ENCODE peak calls at places on chromosome X, in five cellular contexts. S, F, E, Y and B are unnamed samples.

GRCh38 chrX:48711929-48712505 is 15.5 kb downstream of the SUV39H1 start:
- DNase-seq in Y (no peak), S (no peak), F (no peak), E (no peak), B (no peak)

GRCh38 chrX:15515931-15516330 is 15.3 kb downstream of the BMX start:
- DNase-seq in Y (no peak), S (no peak), E (no peak), F (no peak), B (peak)

GRCh38 chrX:149527705-149528104 is 13.1 kb upstream of the EOLA1 start:
- DNase-seq in E (peak), F (no peak), Y (no peak), S (peak), B (no peak)

GRCh38 chrX:134883134-134883700 is 107.6 kb upstream of the SMIM10 start:
- DNase-seq in Y (no peak), S (peak), F (no peak), E (no peak), B (no peak)

GRCh38 chrX:3160771-3161170 is 119.5 kb downstream of the ARSF start:
- DNase-seq in S (no peak), E (no peak), F (no peak), Y (no peak), B (no peak)

GRCh38 chrX:72243472-72243871 is 4.6 kb upstream of the ERCC6L start:
- DNase-seq in Y (no peak), E (no peak), S (no peak), F (no peak), B (no peak)

GRCh38 chrX:115318139-115318538 is 28.6 kb downstream of the LUZP4 start:
- DNase-seq in F (no peak), E (no peak), S (no peak), Y (no peak), B (no peak)

GRCh38 chrX:9258346-9259104 is 206.3 kb upstream of the TBL1X start:
- DNase-seq in Y (peak), E (no peak), S (no peak), F (no peak), B (no peak)

GRCh38 chrX:140572724-140573123 is 67.9 kb upstream of the SOX3 start:
- DNase-seq in F (peak), Y (no peak), E (peak), S (peak), B (no peak)

GRCh38 chrX:8867454-8867853 is 66.3 kb upstream of the FAM9A start:
- DNase-seq in F (no peak), S (no peak), Y (no peak), E (no peak), B (no peak)

GRCh38 chrX:97074400-97074799 is 190.7 kb downstream of the RPA4 start:
- DNase-seq in S (no peak), E (no peak), F (no peak), Y (no peak), B (no peak)

GRCh38 chrX:122567911-122568310 is 616.2 kb upstream of the GRIA3 start:
- DNase-seq in E (no peak), S (no peak), Y (no peak), F (no peak), B (no peak)

GRCh38 chrX:16678689-16679088 is 28.7 kb downstream of the S100G start:
- DNase-seq in S (no peak), E (no peak), Y (no peak), F (no peak), B (no peak)

GRCh38 chrX:18995216-18995615 is 11.3 kb upstream of the PHKA2 start:
- DNase-seq in E (no peak), S (no peak), Y (no peak), F (no peak), B (no peak)

GRCh38 chrX:120315776-120316175 is 4.5 kb upstream of the TMEM255A start:
- DNase-seq in S (no peak), E (no peak), F (no peak), Y (no peak), B (no peak)

GRCh38 chrX:154374361-154375155 is at the start of gene FLNA:
- DNase-seq in Y (no peak), F (peak), S (peak), E (no peak), B (no peak)

GRCh38 chrX:99301990-99302389 is 1108.1 kb downstream of the PCDH19 start:
- DNase-seq in E (no peak), F (no peak), S (peak), Y (no peak), B (no peak)

GRCh38 chrX:49754238-49754857 is 58.6 kb upstream of the PAGE1 start:
- DNase-seq in F (peak), E (peak), S (peak), Y (peak), B (peak)

GRCh38 chrX:41137589-41137988 is 52.3 kb downstream of the USP9X start:
- DNase-seq in E (no peak), S (peak), Y (no peak), F (no peak), B (no peak)